ENCODE peak calls at places on chromosome 4, in nine cellular contexts. T is GM23338, N is neural progenitor cell, L is IMR-90, P is mammary epithelial cell, R is HCT116, A is fibroblast of lung, F is H9, U is GM23248. K is an unnamed sample.

GRCh38 chr4:26885912-26886274 is 25.3 kb downstream of the STIM2 start:
- DNase-seq in T (peak), N (no peak), L (no peak), P (no peak), R (no peak), A (no peak), F (no peak), U (no peak), K (no peak)

GRCh38 chr4:38075370-38076152 is 115.4 kb downstream of the PTTG2 start:
- DNase-seq in T (no peak), N (no peak), L (peak), P (peak), R (no peak), A (peak), F (no peak), U (peak), K (peak)

GRCh38 chr4:55884851-55885219 is 31.4 kb downstream of the EXOC1 start:
- DNase-seq in T (no peak), N (no peak), L (no peak), P (no peak), R (no peak), A (no peak), F (no peak), U (no peak), K (no peak)

GRCh38 chr4:39539026-39539690 is 11.9 kb upstream of the UGDH start:
- DNase-seq in T (no peak), N (no peak), L (peak), P (no peak), R (no peak), A (peak), F (no peak), U (no peak), K (peak)

GRCh38 chr4:24765331-24765990 is 29.9 kb upstream of the SOD3 start:
- DNase-seq in T (no peak), N (no peak), L (peak), P (no peak), R (no peak), A (peak), F (no peak), U (peak), K (no peak)

GRCh38 chr4:164509951-164510350 is 244.0 kb upstream of the SMIM31 start:
- DNase-seq in T (no peak), N (no peak), L (no peak), P (peak), R (no peak), A (peak), F (no peak), U (no peak), K (no peak)

GRCh38 chr4:77001907-77002306 is 52.4 kb downstream of the SEPTIN11 start:
- DNase-seq in T (peak), N (peak), L (peak), P (peak), R (no peak), A (peak), F (no peak), U (peak), K (no peak)

GRCh38 chr4:27248829-27249228 is 388.2 kb downstream of the STIM2 start:
- DNase-seq in T (no peak), N (no peak), L (peak), P (no peak), R (no peak), A (no peak), F (no peak), U (peak), K (no peak)

GRCh38 chr4:153634737-153635353 is 49.2 kb upstream of the TLR2 start:
- DNase-seq in T (peak), N (peak), L (peak), P (no peak), R (no peak), A (peak), F (no peak), U (peak), K (no peak)

GRCh38 chr4:38140643-38141203 is 180.5 kb downstream of the PTTG2 start:
- DNase-seq in T (no peak), N (no peak), L (no peak), P (no peak), R (no peak), A (no peak), F (no peak), U (no peak), K (no peak)

GRCh38 chr4:123600426-123600825 is 203.8 kb downstream of the SPRY1 start:
- DNase-seq in T (peak), N (peak), L (no peak), P (no peak), R (no peak), A (no peak), F (no peak), U (no peak), K (no peak)

GRCh38 chr4:73257242-73257994 is 1.2 kb downstream of the ANKRD17 start:
- DNase-seq in T (peak), N (peak), L (peak), P (peak), R (peak), A (peak), F (peak), U (peak), K (peak)

GRCh38 chr4:175776217-175776616 is 35.8 kb downstream of the GPM6A start:
- DNase-seq in T (peak), N (no peak), L (no peak), P (no peak), R (no peak), A (no peak), F (peak), U (no peak), K (no peak)

GRCh38 chr4:93501946-93502345 is 326.6 kb upstream of the ATOH1 start:
- DNase-seq in T (no peak), N (no peak), L (peak), P (no peak), R (no peak), A (peak), F (no peak), U (no peak), K (no peak)

GRCh38 chr4:4364061-4364460 is 22.8 kb upstream of the NSG1 start:
- DNase-seq in T (no peak), N (no peak), L (no peak), P (no peak), R (no peak), A (no peak), F (no peak), U (no peak), K (no peak)

GRCh38 chr4:43132010-43132582 is 239.6 kb downstream of the GRXCR1 start:
- DNase-seq in T (peak), N (peak), L (peak), P (peak), R (peak), A (peak), F (peak), U (peak), K (peak)

GRCh38 chr4:137524642-137525384 is 7.5 kb downstream of the PCDH18 start:
- DNase-seq in T (no peak), N (no peak), L (peak), P (no peak), R (no peak), A (peak), F (no peak), U (peak), K (no peak)

GRCh38 chr4:21522296-21522695 is 426.3 kb downstream of the KCNIP4 start:
- DNase-seq in T (no peak), N (no peak), L (no peak), P (no peak), R (no peak), A (no peak), F (no peak), U (no peak), K (no peak)

GRCh38 chr4:156201050-156201449 is 247.4 kb upstream of the CTSO start:
- DNase-seq in T (no peak), N (no peak), L (no peak), P (no peak), R (no peak), A (no peak), F (no peak), U (no peak), K (no peak)

GRCh38 chr4:107931775-107932321 is 499 bp downstream of the CYP2U1 start:
- DNase-seq in T (peak), N (no peak), L (no peak), P (no peak), R (no peak), A (no peak), F (no peak), U (no peak), K (no peak)

GRCh38 chr4:86927843-86928395 is 6.9 kb upstream of the AFF1 start:
- DNase-seq in T (no peak), N (no peak), L (peak), P (peak), R (no peak), A (peak), F (peak), U (peak), K (peak)

GRCh38 chr4:169612869-169613859 is 781 bp upstream of the NEK1 start:
- DNase-seq in T (peak), N (peak), L (peak), P (peak), R (peak), A (peak), F (peak), U (peak), K (peak)

GRCh38 chr4:163385466-163385865 is 41.8 kb downstream of the NPY5R start:
- DNase-seq in T (peak), N (no peak), L (no peak), P (peak), R (no peak), A (no peak), F (no peak), U (no peak), K (peak)

GRCh38 chr4:162461952-162462351 is 298.2 kb upstream of the FSTL5 start:
- DNase-seq in T (peak), N (no peak), L (no peak), P (no peak), R (peak), A (no peak), F (no peak), U (peak), K (no peak)

GRCh38 chr4:110808371-110808878 is 185.5 kb upstream of the PITX2 start:
- DNase-seq in T (no peak), N (no peak), L (peak), P (peak), R (no peak), A (peak), F (no peak), U (peak), K (no peak)

GRCh38 chr4:83631066-83631465 is 95.2 kb downstream of the GPAT3 start:
- DNase-seq in T (no peak), N (no peak), L (peak), P (no peak), R (no peak), A (peak), F (no peak), U (peak), K (no peak)

GRCh38 chr4:165631912-165632311 is 241.1 kb upstream of the TLL1 start:
- DNase-seq in T (no peak), N (no peak), L (no peak), P (peak), R (no peak), A (no peak), F (no peak), U (no peak), K (no peak)

GRCh38 chr4:157854819-157855218 is 318.0 kb downstream of the GASK1B start:
- DNase-seq in T (no peak), N (no peak), L (no peak), P (no peak), R (no peak), A (no peak), F (no peak), U (no peak), K (no peak)

GRCh38 chr4:137558951-137559350 is 26.7 kb upstream of the PCDH18 start:
- DNase-seq in T (no peak), N (peak), L (peak), P (no peak), R (no peak), A (peak), F (no peak), U (peak), K (no peak)

GRCh38 chr4:31041385-31041784 is 321.2 kb downstream of the PCDH7 start:
- DNase-seq in T (peak), N (peak), L (no peak), P (no peak), R (no peak), A (no peak), F (no peak), U (no peak), K (no peak)

GRCh38 chr4:31045151-31045550 is 325.0 kb downstream of the PCDH7 start:
- DNase-seq in T (no peak), N (no peak), L (no peak), P (no peak), R (no peak), A (no peak), F (no peak), U (no peak), K (peak)

GRCh38 chr4:31040106-31040505 is 319.9 kb downstream of the PCDH7 start:
- DNase-seq in T (no peak), N (no peak), L (peak), P (no peak), R (no peak), A (no peak), F (no peak), U (no peak), K (no peak)

GRCh38 chr4:31045724-31046318 is 325.7 kb downstream of the PCDH7 start:
- DNase-seq in T (peak), N (no peak), L (peak), P (peak), R (no peak), A (peak), F (no peak), U (peak), K (peak)

GRCh38 chr4:31043382-31044062 is 323.4 kb downstream of the PCDH7 start:
- DNase-seq in T (peak), N (peak), L (no peak), P (no peak), R (no peak), A (no peak), F (no peak), U (no peak), K (no peak)
- H2AFZ ChIP-seq in T (no peak), N (no peak), L (no peak), P (no peak), R (no peak), A (no peak), F (no peak), U (no peak), K (no peak)

GRCh38 chr4:16213107-16213506 is 13.2 kb downstream of the TAPT1 start:
- DNase-seq in T (no peak), N (no peak), L (peak), P (no peak), R (no peak), A (no peak), F (no peak), U (no peak), K (no peak)
- H2AFZ ChIP-seq in T (no peak), N (no peak), L (no peak), P (no peak), R (no peak), A (no peak), F (no peak), U (no peak), K (no peak)

GRCh38 chr4:127580891-127581290 is 51.9 kb upstream of the INTU start:
- DNase-seq in T (no peak), N (no peak), L (no peak), P (no peak), R (no peak), A (no peak), F (no peak), U (no peak), K (no peak)

GRCh38 chr4:127579821-127580220 is 52.9 kb upstream of the INTU start:
- DNase-seq in T (no peak), N (no peak), L (no peak), P (no peak), R (no peak), A (no peak), F (no peak), U (no peak), K (no peak)

GRCh38 chr4:127580300-127580699 is 52.5 kb upstream of the INTU start:
- DNase-seq in T (no peak), N (no peak), L (no peak), P (no peak), R (no peak), A (no peak), F (no peak), U (no peak), K (no peak)

GRCh38 chr4:127575888-127576287 is 56.9 kb upstream of the INTU start:
- DNase-seq in T (no peak), N (no peak), L (no peak), P (no peak), R (no peak), A (no peak), F (no peak), U (no peak), K (no peak)

DNA sequence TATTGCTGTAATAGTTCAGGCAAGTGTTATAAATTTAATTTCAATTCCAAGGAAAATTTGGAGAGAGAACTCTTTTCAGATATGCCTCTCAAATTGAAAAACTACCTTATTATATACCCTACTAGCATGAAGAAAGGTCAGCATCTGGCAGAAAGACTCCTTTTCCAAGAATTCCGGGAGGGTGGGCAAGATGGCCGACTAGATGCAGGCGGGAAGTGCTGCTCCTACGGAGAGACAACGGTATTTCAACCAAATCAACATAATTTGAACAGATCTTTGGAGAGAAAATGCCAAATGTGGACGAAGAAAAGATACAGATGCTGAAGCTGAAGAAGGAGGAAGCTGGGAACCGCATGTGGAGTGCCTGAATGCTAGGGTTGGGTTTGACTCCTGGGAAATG is 53.8 kb upstream of the INTU start:
- DNase-seq in T (no peak), N (no peak), L (no peak), P (no peak), R (no peak), A (no peak), F (no peak), U (no peak), K (no peak)
- H2AFZ ChIP-seq in T (peak), N (peak), L (no peak), P (no peak), R (no peak), A (no peak), F (no peak), U (no peak), K (no peak)

DNA sequence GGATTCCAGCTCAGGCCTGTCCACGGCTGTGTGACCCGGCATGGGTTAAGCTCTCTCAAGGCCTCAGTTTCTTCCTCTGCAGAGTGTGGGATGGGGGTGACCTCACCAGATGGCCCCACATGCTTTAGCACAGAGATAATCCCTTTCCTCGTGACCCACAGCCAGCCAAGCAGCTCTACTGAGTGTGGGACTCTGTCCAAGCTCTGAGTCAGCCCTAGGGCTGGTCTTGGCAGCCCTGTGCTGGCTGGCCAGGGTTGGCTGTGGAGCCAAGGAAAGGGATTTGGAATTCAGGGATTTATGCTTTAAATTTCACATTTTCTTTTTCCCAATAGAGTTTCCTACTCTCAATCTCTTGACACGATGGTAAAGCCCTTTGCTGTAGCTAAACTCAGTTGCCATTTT is 19.7 kb upstream of the SPON2 start:
- DNase-seq in T (no peak), N (no peak), L (peak), P (peak), R (peak), A (peak), F (no peak), U (peak), K (peak)
- H2AFZ ChIP-seq in T (no peak), N (no peak), L (peak), P (peak), R (peak), A (no peak), F (no peak), U (peak), K (peak)

GRCh38 chr4:2503809-2504208 is 32.6 kb upstream of the FAM193A start:
- DNase-seq in T (no peak), N (no peak), L (no peak), P (no peak), R (no peak), A (no peak), F (no peak), U (no peak), K (no peak)

GRCh38 chr4:2497931-2498330 is 29.0 kb downstream of the RNF4 start:
- DNase-seq in T (no peak), N (no peak), L (no peak), P (no peak), R (no peak), A (no peak), F (no peak), U (no peak), K (no peak)

GRCh38 chr4:2501034-2501594 is 32.2 kb downstream of the RNF4 start:
- DNase-seq in T (no peak), N (no peak), L (no peak), P (no peak), R (no peak), A (no peak), F (no peak), U (no peak), K (no peak)

GRCh38 chr4:2497324-2497723 is 28.4 kb downstream of the RNF4 start:
- DNase-seq in T (no peak), N (no peak), L (no peak), P (no peak), R (no peak), A (no peak), F (no peak), U (no peak), K (no peak)

GRCh38 chr4:2500547-2500946 is 31.6 kb downstream of the RNF4 start:
- DNase-seq in T (no peak), N (no peak), L (peak), P (no peak), R (no peak), A (no peak), F (no peak), U (peak), K (no peak)
- H2AFZ ChIP-seq in T (no peak), N (no peak), L (no peak), P (no peak), R (no peak), A (no peak), F (no peak), U (no peak), K (no peak)

GRCh38 chr4:184358521-184359232 is 115.7 kb downstream of the IRF2 start:
- DNase-seq in T (no peak), N (no peak), L (no peak), P (no peak), R (no peak), A (no peak), F (peak), U (no peak), K (no peak)
- H2AFZ ChIP-seq in T (peak), N (no peak), L (no peak), P (no peak), R (no peak), A (no peak), F (no peak), U (no peak), K (no peak)

GRCh38 chr4:34181311-34181808 is 2063.0 kb downstream of the ARAP2 start:
- DNase-seq in T (no peak), N (no peak), L (peak), P (peak), R (peak), A (peak), F (no peak), U (peak), K (peak)
- H2AFZ ChIP-seq in T (no peak), N (no peak), L (peak), P (peak), R (peak), A (peak), F (no peak), U (peak), K (peak)

GRCh38 chr4:75180790-75181776 is 248.2 kb downstream of the PARM1 start:
- DNase-seq in T (peak), N (no peak), L (no peak), P (no peak), R (no peak), A (no peak), F (peak), U (peak), K (peak)
- H2AFZ ChIP-seq in T (peak), N (peak), L (peak), P (peak), R (peak), A (peak), F (peak), U (peak), K (peak)